ENCODE peak calls at places on chromosomes 2 and 18, in six cellular contexts. N is keratinocyte, V is fibroblast of lung, Z is H9, D is Karpas-422, X is trophoblast cell. A is an unnamed sample.

GRCh38 chr2:64748147-64748546 is 94.4 kb upstream of the SERTAD2 start:
- DNase-seq in N (no peak), V (no peak), X (no peak), D (peak), Z (no peak), A (no peak)

GRCh38 chr2:169365093-169365483 is 2.8 kb upstream of the LRP2 start:
- DNase-seq in N (no peak), D (no peak), V (no peak), X (no peak), Z (no peak), A (peak)

GRCh38 chr2:39523308-39524044 is 86.4 kb upstream of the MAP4K3 start:
- DNase-seq in X (no peak), Z (no peak), N (peak), D (no peak), V (peak), A (no peak)

GRCh38 chr2:37671013-37671815 is at the start of gene CDC42EP3:
- DNase-seq in V (peak), Z (peak), X (peak), N (no peak), D (peak), A (peak)

GRCh38 chr18:12474876-12475275 is 67.1 kb downstream of the PRELID3A start:
- DNase-seq in V (no peak), D (no peak), X (no peak), Z (no peak), N (no peak), A (no peak)

GRCh38 chr18:62458346-62458745 is 64.5 kb upstream of the ZCCHC2 start:
- DNase-seq in D (no peak), Z (no peak), N (no peak), X (no peak), V (no peak), A (no peak)

GRCh38 chr2:28423856-28424605 is 31.4 kb downstream of the FOSL2 start:
- DNase-seq in Z (no peak), V (peak), D (no peak), N (no peak), X (no peak), A (peak)

GRCh38 chr2:143960177-143960576 is 559.7 kb downstream of the ZEB2 start:
- DNase-seq in N (no peak), V (no peak), X (no peak), D (no peak), Z (no peak), A (no peak)

GRCh38 chr2:196925768-196926561 is 542 bp downstream of the PGAP1 start:
- DNase-seq in V (peak), N (no peak), X (no peak), Z (peak), D (peak), A (peak)

GRCh38 chr2:38076250-38076709 is 329 bp upstream of the CYP1B1 start:
- DNase-seq in V (peak), N (no peak), X (no peak), D (peak), Z (peak), A (no peak)

GRCh38 chr2:193371200-193371599 is 1176.5 kb upstream of the TMEFF2 start:
- DNase-seq in X (no peak), V (no peak), N (no peak), D (no peak), Z (no peak), A (no peak)

GRCh38 chr2:112579280-112579679 is 5.1 kb upstream of the CHCHD5 start:
- DNase-seq in V (peak), Z (no peak), D (no peak), X (no peak), N (peak), A (no peak)

GRCh38 chr2:10333247-10333613 is 30.5 kb downstream of the HPCAL1 start:
- DNase-seq in D (no peak), V (no peak), N (no peak), Z (no peak), X (no peak), A (no peak)

GRCh38 chr2:101113441-101114267 is 37.5 kb downstream of the TBC1D8 start:
- DNase-seq in D (no peak), N (peak), X (peak), V (peak), Z (peak), A (peak)

GRCh38 chr2:54461251-54461650 is 5.1 kb downstream of the SPTBN1 start:
- DNase-seq in N (no peak), Z (no peak), X (no peak), V (no peak), D (no peak), A (no peak)

GRCh38 chr2:225010804-225011203 is 31.5 kb downstream of the DOCK10 start:
- DNase-seq in X (peak), Z (no peak), N (no peak), V (peak), D (no peak), A (no peak)

GRCh38 chr2:226903179-226903578 is 67.3 kb downstream of the RHBDD1 start:
- DNase-seq in D (no peak), V (peak), X (no peak), Z (no peak), N (no peak), A (no peak)

GRCh38 chr2:128450211-128451015 is 131.7 kb upstream of the HS6ST1 start:
- DNase-seq in Z (peak), X (no peak), D (no peak), N (no peak), V (no peak), A (peak)

GRCh38 chr18:6629635-6630140 is 99.8 kb upstream of the ARHGAP28 start:
- DNase-seq in V (peak), N (no peak), X (peak), D (no peak), Z (no peak), A (no peak)

GRCh38 chr18:45374878-45375630 is 240.2 kb upstream of the SLC14A2 start:
- DNase-seq in N (no peak), Z (no peak), X (no peak), V (no peak), D (no peak), A (no peak)

GRCh38 chr2:118387509-118387908 is 299.2 kb downstream of the INSIG2 start:
- DNase-seq in N (peak), Z (no peak), D (no peak), V (peak), X (no peak), A (no peak)

GRCh38 chr18:74351354-74351753 is 35.7 kb downstream of the C18orf63 start:
- DNase-seq in Z (no peak), D (peak), X (peak), V (peak), N (peak), A (no peak)

GRCh38 chr2:194166818-194167217 is 1490.2 kb upstream of the SLC39A10 start:
- DNase-seq in N (no peak), X (peak), D (peak), Z (no peak), V (peak), A (peak)

GRCh38 chr18:27005589-27005988 is 140.1 kb upstream of the AQP4 start:
- DNase-seq in X (no peak), Z (no peak), N (no peak), D (peak), V (no peak), A (peak)

GRCh38 chr18:28204154-28204553 is 27.2 kb upstream of the CDH2 start:
- DNase-seq in D (no peak), Z (no peak), N (peak), V (peak), X (no peak), A (no peak)

GRCh38 chr2:181218271-181218935 is 238.0 kb downstream of the UBE2E3 start:
- DNase-seq in D (no peak), X (no peak), V (no peak), N (no peak), Z (no peak), A (no peak)

GRCh38 chr2:118634876-118635275 is 212.6 kb downstream of the EN1 start:
- DNase-seq in Z (no peak), V (no peak), D (no peak), N (no peak), X (no peak), A (no peak)

GRCh38 chr18:31789409-31789808 is 28.7 kb upstream of the SLC25A52 start:
- DNase-seq in N (no peak), D (no peak), V (no peak), Z (no peak), X (peak), A (no peak)

GRCh38 chr2:210727549-210727948 is 171.2 kb downstream of the CPS1 start:
- DNase-seq in X (no peak), Z (no peak), D (no peak), V (no peak), N (no peak), A (no peak)

GRCh38 chr18:45935591-45936335 is 31.4 kb downstream of the EPG5 start:
- DNase-seq in Z (no peak), N (no peak), D (no peak), X (no peak), V (peak), A (no peak)

GRCh38 chr2:37146062-37146461 is 10.7 kb downstream of the EIF2AK2 start:
- DNase-seq in Z (no peak), X (peak), N (no peak), D (no peak), V (no peak), A (no peak)

GRCh38 chr2:143513081-143513480 is 383.9 kb downstream of the ARHGAP15 start:
- DNase-seq in N (no peak), D (peak), X (no peak), Z (peak), V (peak), A (peak)

GRCh38 chr18:75244336-75244735 is 33.7 kb downstream of the TSHZ1 start:
- DNase-seq in D (no peak), X (no peak), N (no peak), V (no peak), Z (peak), A (peak)

DNA sequence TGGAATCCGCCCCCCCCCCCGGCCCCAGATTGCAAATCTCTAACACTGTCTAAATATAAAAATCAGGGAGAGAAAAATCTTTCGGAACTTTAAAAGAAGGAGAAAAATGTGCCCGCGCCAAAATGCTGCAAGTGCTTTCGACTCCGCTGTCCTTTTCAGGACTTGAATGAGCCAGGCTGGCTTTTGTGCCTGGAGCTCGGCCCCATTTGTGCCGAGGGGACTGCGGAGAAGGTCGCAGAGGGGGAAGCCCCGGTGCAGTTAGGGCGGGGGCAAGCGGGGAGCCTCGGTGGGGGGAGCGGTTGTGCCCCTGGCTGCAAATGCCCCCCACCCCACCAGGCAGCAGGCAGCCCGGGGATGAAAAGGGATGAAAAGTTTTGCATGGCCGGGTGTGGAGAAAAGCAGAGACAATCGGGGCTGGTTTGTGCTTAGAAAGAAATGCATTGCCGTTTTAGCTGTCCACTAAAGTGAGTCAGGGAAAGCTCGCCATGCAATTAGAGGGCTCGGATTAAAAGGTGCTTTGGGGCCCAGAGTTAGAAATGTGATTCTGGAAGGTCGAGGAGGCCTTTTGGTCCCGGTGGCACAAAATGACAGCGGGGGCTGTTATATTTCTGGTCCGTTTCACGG is 1.6 kb downstream of the INHBB start:
- DNase-seq in V (peak), X (no peak), N (no peak), Z (peak), D (no peak), A (no peak)
- H3K4me2 ChIP-seq in V (no peak), X (no peak), N (no peak), Z (peak), D (no peak), A (no peak)

GRCh38 chr18:49052891-49053644 is 102.3 kb upstream of the SMAD7 start:
- DNase-seq in V (peak), X (peak), N (no peak), Z (no peak), D (no peak), A (peak)
- H3K9ac ChIP-seq in V (no peak), X (no peak), N (no peak), Z (no peak), D (no peak), A (peak)

GRCh38 chr2:236731767-236732580 is 162.3 kb downstream of the ACKR3 start:
- DNase-seq in V (no peak), Z (no peak), N (no peak), D (no peak), X (peak), A (no peak)

GRCh38 chr2:236733156-236733555 is 163.5 kb downstream of the ACKR3 start:
- DNase-seq in V (no peak), N (no peak), X (no peak), Z (no peak), D (no peak), A (no peak)

GRCh38 chr2:236726701-236727450 is 157.3 kb downstream of the ACKR3 start:
- DNase-seq in V (no peak), N (no peak), D (no peak), Z (no peak), X (no peak), A (no peak)

GRCh38 chr2:236730393-236730792 is 160.8 kb downstream of the ACKR3 start:
- DNase-seq in Z (no peak), V (no peak), N (no peak), X (peak), D (no peak), A (no peak)

GRCh38 chr2:236728916-236729670 is 159.5 kb downstream of the ACKR3 start:
- DNase-seq in X (no peak), Z (no peak), D (no peak), N (no peak), V (no peak), A (no peak)
- H3K27ac ChIP-seq in X (peak), Z (no peak), D (no peak), N (no peak), V (no peak), A (no peak)

GRCh38 chr2:217904614-217904965 is 98.2 kb downstream of the TNS1 start:
- DNase-seq in N (no peak), V (no peak), Z (no peak), D (no peak), X (no peak), A (no peak)

GRCh38 chr2:217902281-217903141 is 100.3 kb downstream of the TNS1 start:
- DNase-seq in V (peak), N (no peak), Z (no peak), X (peak), D (no peak), A (no peak)

GRCh38 chr2:217903142-217903858 is 99.5 kb downstream of the TNS1 start:
- DNase-seq in Z (no peak), D (no peak), V (no peak), N (no peak), X (no peak), A (no peak)

GRCh38 chr2:217905395-217905794 is 97.4 kb downstream of the TNS1 start:
- DNase-seq in V (no peak), Z (no peak), X (no peak), N (no peak), D (no peak), A (no peak)

DNA sequence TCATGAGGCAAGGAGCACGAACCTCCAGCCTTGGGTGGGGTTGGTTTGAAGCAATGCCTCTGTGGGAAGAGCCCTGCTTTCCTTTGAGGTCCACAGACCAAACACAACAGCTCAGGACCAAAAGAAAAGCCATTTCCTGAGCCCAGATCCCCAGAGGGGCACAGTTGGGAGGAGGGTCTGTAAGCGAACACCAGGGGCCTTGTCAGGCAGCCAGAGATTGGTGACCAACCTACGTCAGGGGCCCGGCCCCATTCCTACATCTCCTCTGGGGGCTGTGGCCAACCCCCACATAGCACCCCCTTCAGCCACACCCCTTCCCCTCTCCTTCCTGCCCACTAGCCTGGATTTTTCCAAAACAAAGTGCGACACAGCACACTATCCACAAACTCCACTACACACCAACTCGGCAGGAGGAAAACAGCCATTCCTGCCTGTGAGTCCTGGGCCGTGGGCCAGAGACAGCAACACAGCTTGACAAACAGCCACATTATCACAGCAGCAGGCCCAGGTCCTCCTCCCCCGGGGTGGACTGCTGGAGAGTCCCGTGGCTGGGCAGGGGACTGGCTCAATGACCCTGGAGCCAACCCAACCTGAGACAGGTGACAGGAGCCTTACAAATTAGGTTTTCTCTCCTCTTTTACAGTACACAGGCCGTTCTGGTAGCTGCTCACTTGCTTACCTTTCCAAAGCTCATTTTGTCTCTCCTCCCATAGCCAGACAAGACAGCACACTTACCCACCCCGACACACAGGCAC is 98.8 kb downstream of the TNS1 start:
- DNase-seq in Z (no peak), X (no peak), D (no peak), N (no peak), V (peak), A (no peak)
- H3K4me2 ChIP-seq in Z (no peak), X (no peak), D (no peak), N (no peak), V (no peak), A (no peak)

GRCh38 chr2:216742411-216742810 is 47.1 kb upstream of the IGFBP5 start:
- DNase-seq in N (no peak), D (no peak), Z (no peak), X (no peak), V (no peak), A (no peak)
- H3K9ac ChIP-seq in N (no peak), D (no peak), Z (no peak), X (no peak), V (no peak), A (no peak)

DNA sequence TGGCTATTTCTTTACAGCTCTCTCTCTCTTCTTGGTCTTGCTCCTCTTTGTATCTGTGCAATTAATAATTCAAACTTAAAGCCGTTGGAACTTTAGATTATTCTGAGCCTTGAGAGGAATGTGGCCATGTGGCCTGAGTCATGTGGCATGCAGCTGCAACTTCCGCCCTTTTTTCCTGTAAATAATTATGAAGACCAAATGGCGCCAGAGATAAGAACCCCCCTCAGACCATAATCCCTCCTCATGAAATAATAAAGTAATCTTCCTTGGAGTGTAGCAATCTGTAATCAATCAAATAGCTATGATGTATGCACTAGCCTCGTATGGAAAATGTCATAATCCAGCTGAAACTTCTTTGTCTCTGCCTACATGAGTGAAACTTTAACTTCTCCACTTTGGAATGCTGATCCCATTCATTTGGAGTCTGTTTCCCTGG is 13.5 kb upstream of the TWSG1 start:
- DNase-seq in V (peak), Z (no peak), X (no peak), N (no peak), D (no peak), A (no peak)
- H3K27ac ChIP-seq in V (peak), Z (no peak), X (no peak), N (no peak), D (no peak), A (no peak)

A was measured in DND-41.